ENCODE peak calls at places on chromosome 17, in five cellular contexts. S is epithelial cell of proximal tubule; O is brain microvascular endothelial cell; B is CD4-positive, alpha-beta T cell; U is PC-3. I is an unnamed sample.

GRCh38 chr17:10048951-10049350 is 143.9 kb upstream of the RCVRN start:
- DNase-seq in S (no peak), O (no peak), B (no peak), U (no peak), I (no peak)

GRCh38 chr17:63838586-63839184 is 3.8 kb downstream of the SMARCD2 start:
- DNase-seq in S (no peak), O (no peak), B (no peak), U (peak), I (no peak)

GRCh38 chr17:71023631-71024030 is 854.3 kb downstream of the KCNJ2 start:
- DNase-seq in S (peak), O (peak), B (no peak), U (peak), I (no peak)

GRCh38 chr17:17751489-17751995 is 70.3 kb downstream of the RAI1 start:
- DNase-seq in S (no peak), O (no peak), B (peak), U (no peak), I (no peak)

GRCh38 chr17:58391302-58391984 is 25.9 kb downstream of the RNF43 start:
- DNase-seq in S (peak), O (peak), B (no peak), U (peak), I (no peak)

GRCh38 chr17:70307430-70307829 is 138.1 kb downstream of the KCNJ2 start:
- DNase-seq in S (no peak), O (peak), B (no peak), U (no peak), I (no peak)

GRCh38 chr17:69046130-69046807 is 14.5 kb downstream of the ABCA9 start:
- DNase-seq in S (no peak), O (no peak), B (no peak), U (no peak), I (no peak)

GRCh38 chr17:17493249-17493985 is 2.8 kb downstream of the RASD1 start:
- DNase-seq in S (no peak), O (no peak), B (no peak), U (peak), I (no peak)

GRCh38 chr17:61466246-61466645 is 14.0 kb downstream of the TBX4 start:
- DNase-seq in S (no peak), O (no peak), B (no peak), U (no peak), I (no peak)

GRCh38 chr17:47844230-47844629 is 3.2 kb upstream of the SCRN2 start:
- DNase-seq in S (no peak), O (peak), B (no peak), U (no peak), I (no peak)

GRCh38 chr17:47847341-47848197 is 3.4 kb downstream of the SP6 start:
- DNase-seq in S (no peak), O (no peak), B (peak), U (no peak), I (no peak)

GRCh38 chr17:47843391-47843730 is 2.3 kb upstream of the SCRN2 start:
- DNase-seq in S (no peak), O (no peak), B (no peak), U (no peak), I (no peak)

GRCh38 chr17:47846741-47847340 is 4.1 kb downstream of the SP6 start:
- DNase-seq in S (no peak), O (no peak), B (no peak), U (no peak), I (no peak)

DNA sequence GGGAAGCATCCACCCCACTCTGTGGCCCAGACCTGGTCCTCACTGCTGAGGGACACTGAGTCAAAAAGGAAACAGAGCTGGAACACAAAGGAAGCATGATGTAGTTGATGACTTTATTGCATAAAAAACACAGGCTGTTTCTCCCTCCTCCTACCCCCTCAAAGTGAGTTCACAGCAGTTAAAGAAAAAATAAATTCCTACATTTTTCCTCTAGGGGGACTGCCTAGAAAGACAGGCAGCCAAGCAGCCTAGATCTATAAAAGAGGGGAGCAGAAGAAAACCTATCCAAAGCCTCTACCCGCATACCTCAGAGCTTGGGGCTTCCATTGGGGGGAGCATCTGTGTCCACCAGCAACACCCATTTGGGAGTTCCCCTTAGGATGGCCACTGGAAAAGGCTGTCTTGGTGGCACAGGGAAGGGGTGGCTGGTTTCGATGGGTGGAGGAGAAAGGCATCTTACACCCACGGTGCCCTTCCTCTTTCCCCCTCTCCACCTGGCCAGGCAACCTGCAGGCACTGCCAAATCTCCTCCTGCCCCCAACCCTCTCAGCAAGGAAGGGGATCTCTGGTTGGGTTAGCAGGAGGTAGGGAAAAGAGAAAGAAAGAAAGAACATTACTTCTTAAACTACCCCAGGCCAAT is 3.9 kb upstream of the SCRN2 start:
- DNase-seq in S (no peak), O (no peak), B (no peak), U (peak), I (no peak)
- TF ChIP-seq CTCF in S (peak), O (peak), B (no peak), U (peak), I (peak)

GRCh38 chr17:74921045-74921681 is 1.9 kb downstream of the USH1G start:
- DNase-seq in S (no peak), O (no peak), B (no peak), U (no peak), I (no peak)

GRCh38 chr17:74920679-74921044 is 2.4 kb downstream of the USH1G start:
- DNase-seq in S (no peak), O (no peak), B (no peak), U (no peak), I (no peak)

GRCh38 chr17:74920306-74920620 is 2.8 kb downstream of the USH1G start:
- DNase-seq in S (no peak), O (no peak), B (no peak), U (no peak), I (no peak)

GRCh38 chr17:74918906-74919305 is 4.1 kb downstream of the USH1G start:
- DNase-seq in S (no peak), O (no peak), B (no peak), U (no peak), I (no peak)

GRCh38 chr17:74919440-74920305 is 3.4 kb downstream of the USH1G start:
- DNase-seq in S (no peak), O (no peak), B (no peak), U (no peak), I (no peak)
- TF ChIP-seq CTCF in S (no peak), O (peak), B (no peak), U (no peak), I (peak)

GRCh38 chr17:979539-980405 is at the start of gene NXN:
- DNase-seq in S (no peak), O (peak), B (peak), U (peak), I (peak)
- TF ChIP-seq CTCF in S (no peak), O (peak), B (no peak), U (no peak), I (no peak)

DNA sequence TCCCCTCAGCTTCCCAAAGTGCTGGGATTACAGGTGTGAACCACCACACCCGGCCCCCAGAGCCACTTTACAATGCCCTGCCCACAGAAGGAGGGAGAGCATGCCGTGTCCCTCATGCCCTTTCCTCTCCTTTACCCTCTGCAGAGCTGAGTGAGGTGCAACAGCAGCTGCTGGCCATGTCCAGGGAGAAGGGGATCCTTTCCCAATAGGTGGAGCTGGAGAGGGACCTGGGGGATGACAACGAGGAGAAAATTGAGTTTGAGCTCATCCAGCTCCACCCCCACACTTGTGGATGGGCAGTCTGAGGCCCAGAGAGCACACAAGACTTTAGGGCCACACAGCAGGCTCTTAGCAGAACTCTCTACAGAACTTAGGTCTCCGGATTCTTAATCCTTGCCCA is 7.9 kb upstream of the GSDMA start:
- DNase-seq in S (no peak), O (no peak), B (no peak), U (no peak), I (no peak)
- TF ChIP-seq CTCF in S (no peak), O (no peak), B (no peak), U (no peak), I (no peak)

GRCh38 chr17:73369126-73369525 is 57.3 kb upstream of the CDC42EP4 start:
- DNase-seq in S (no peak), O (no peak), B (no peak), U (no peak), I (no peak)
- TF ChIP-seq CTCF in S (no peak), O (no peak), B (no peak), U (no peak), I (no peak)

GRCh38 chr17:34663714-34664113 is 84.3 kb downstream of the TMEM132E start:
- DNase-seq in S (no peak), O (no peak), B (no peak), U (no peak), I (no peak)

GRCh38 chr17:34667656-34668055 is 88.3 kb downstream of the TMEM132E start:
- DNase-seq in S (no peak), O (no peak), B (no peak), U (no peak), I (no peak)

GRCh38 chr17:34668206-34668605 is 88.8 kb downstream of the TMEM132E start:
- DNase-seq in S (no peak), O (no peak), B (no peak), U (no peak), I (no peak)

GRCh38 chr17:34665150-34665802 is 85.9 kb downstream of the TMEM132E start:
- DNase-seq in S (no peak), O (no peak), B (no peak), U (no peak), I (no peak)

GRCh38 chr17:34665803-34666763 is 86.7 kb downstream of the TMEM132E start:
- DNase-seq in S (no peak), O (no peak), B (no peak), U (no peak), I (no peak)
- TF ChIP-seq CTCF in S (no peak), O (no peak), B (no peak), U (no peak), I (no peak)

GRCh38 chr17:42743595-42744282 is 1.1 kb downstream of the EZH1 start:
- DNase-seq in S (no peak), O (no peak), B (no peak), U (no peak), I (no peak)
- TF ChIP-seq CTCF in S (peak), O (peak), B (no peak), U (peak), I (no peak)

GRCh38 chr17:82913304-82914043 is 73.7 kb upstream of the ZNF750 start:
- DNase-seq in S (no peak), O (no peak), B (no peak), U (peak), I (no peak)

GRCh38 chr17:82912571-82913089 is 72.8 kb upstream of the ZNF750 start:
- DNase-seq in S (no peak), O (no peak), B (no peak), U (no peak), I (no peak)

GRCh38 chr17:82915697-82916027 is 75.8 kb upstream of the ZNF750 start:
- DNase-seq in S (no peak), O (no peak), B (no peak), U (no peak), I (no peak)

GRCh38 chr17:82914375-82914774 is 74.6 kb upstream of the ZNF750 start:
- DNase-seq in S (no peak), O (no peak), B (no peak), U (peak), I (no peak)

DNA sequence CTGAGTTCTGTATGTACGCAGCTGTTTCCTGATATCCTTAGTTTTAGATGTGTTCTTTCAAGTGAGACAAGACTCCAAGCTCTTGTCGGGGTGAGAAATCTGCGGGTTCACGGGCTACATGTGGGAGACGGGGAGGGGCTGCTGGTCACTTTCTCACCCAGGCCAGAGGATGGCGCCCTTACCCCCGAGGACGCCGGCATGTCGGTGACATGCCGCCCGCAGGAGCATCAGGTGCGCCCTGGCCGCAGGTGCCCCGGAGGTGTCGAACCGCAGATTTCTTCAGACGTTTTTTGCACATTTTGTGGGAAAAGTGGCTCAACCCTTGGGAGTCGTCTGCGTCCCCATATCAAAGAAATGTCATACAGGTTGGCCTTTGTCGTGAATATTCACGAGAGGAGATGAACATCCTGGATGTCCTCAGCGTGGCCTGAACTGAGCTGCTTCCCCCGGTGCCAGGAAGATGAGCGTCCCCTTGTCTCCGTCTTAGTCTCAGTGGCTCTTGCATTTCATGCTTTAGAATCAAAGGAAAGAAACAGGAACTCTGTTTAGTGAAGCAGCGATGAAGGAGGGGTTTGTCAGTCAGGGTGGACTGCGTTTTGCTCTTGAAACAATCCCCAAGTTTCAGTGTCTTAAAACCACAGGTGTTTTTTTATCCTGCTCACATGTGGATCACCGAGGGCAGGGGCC is 75.3 kb upstream of the ZNF750 start:
- DNase-seq in S (no peak), O (no peak), B (no peak), U (no peak), I (no peak)
- TF ChIP-seq CTCF in S (peak), O (no peak), B (no peak), U (peak), I (no peak)